ENCODE peak calls at places on chromosomes 7 and 10, in eight cellular contexts. B, Y, P, G, U, J, I and W are unnamed samples.

GRCh38 chr10:6202098-6202683 is 541 bp upstream of the PFKFB3 start:
- DNase-seq in Y (no peak), J (no peak), B (no peak), G (no peak), I (no peak), P (no peak), U (peak), W (no peak)

GRCh38 chr7:39880556-39880955 is 69.5 kb upstream of the CDK13 start:
- DNase-seq in Y (no peak), G (peak), J (peak), U (peak), I (no peak), B (no peak), P (peak), W (no peak)

GRCh38 chr7:136496526-136496925 is 371.9 kb upstream of the CHRM2 start:
- DNase-seq in I (no peak), G (no peak), B (no peak), J (no peak), P (no peak), U (no peak), Y (no peak), W (no peak)

GRCh38 chr7:116528008-116528789 is 3.4 kb downstream of the CAV1 start:
- DNase-seq in P (peak), J (peak), B (no peak), G (peak), I (peak), U (peak), Y (peak), W (no peak)

GRCh38 chr10:79374312-79375191 is 27.3 kb downstream of the PPIF start:
- DNase-seq in B (peak), U (peak), Y (peak), P (peak), G (peak), J (peak), I (peak), W (peak)

GRCh38 chr7:20776214-20776875 is 10.3 kb downstream of the SP8 start:
- DNase-seq in G (no peak), I (no peak), B (no peak), U (no peak), Y (no peak), J (no peak), P (no peak), W (no peak)

GRCh38 chr10:111491154-111491553 is 414.3 kb downstream of the ADRA2A start:
- DNase-seq in J (no peak), P (no peak), B (no peak), U (no peak), Y (no peak), G (no peak), I (no peak), W (no peak)

GRCh38 chr10:58064714-58065528 is 202.8 kb downstream of the IPMK start:
- DNase-seq in P (peak), G (peak), B (no peak), Y (peak), J (peak), U (peak), I (no peak), W (peak)

GRCh38 chr7:2757361-2757903 is 69.4 kb downstream of the AMZ1 start:
- DNase-seq in U (peak), J (peak), Y (peak), G (no peak), P (peak), I (no peak), B (no peak), W (peak)